ENCODE peak calls at places on chromosomes 12 and 14, in seven cellular contexts. V, C, H, M, D, B and O are unnamed samples. For H3K27me3, the result is how much of the 10 kb centered on the place peaks cover.

GRCh38 chr14:101520621-101521305 is 40.5 kb upstream of the DIO3 start:
- DNase-seq in B (no peak), H (no peak), M (no peak), V (no peak), C (no peak), D (peak), O (no peak)

GRCh38 chr12:50589650-50590435 is 85.1 kb downstream of the DIP2B start:
- DNase-seq in V (no peak), B (peak), C (no peak), D (no peak), M (no peak), H (peak), O (no peak)

GRCh38 chr14:95889236-95889979 is 12.8 kb downstream of the TUNAR start:
- DNase-seq in B (no peak), C (peak), H (no peak), V (no peak), D (no peak), M (no peak), O (no peak)

GRCh38 chr14:57486767-57487379 is 6.8 kb downstream of the CCDC198 start:
- DNase-seq in D (no peak), B (peak), M (no peak), V (peak), C (no peak), H (peak), O (no peak)

GRCh38 chr12:120971299-120972180 is 6.8 kb upstream of the HNF1A start:
- DNase-seq in M (peak), B (peak), H (peak), C (peak), D (no peak), V (peak), O (no peak)

GRCh38 chr12:112121780-112122565 is 3.4 kb upstream of the TRAFD1 start:
- DNase-seq in D (peak), V (no peak), C (peak), M (no peak), B (peak), H (peak), O (no peak)

GRCh38 chr12:115213538-115213961 is 529.6 kb upstream of the TBX3 start:
- DNase-seq in D (no peak), C (peak), M (no peak), H (no peak), B (no peak), V (peak), O (no peak)

GRCh38 chr14:91149462-91149861 is 35.6 kb downstream of the DGLUCY start:
- DNase-seq in H (peak), D (peak), V (no peak), B (peak), M (no peak), C (no peak), O (peak)

GRCh38 chr14:35285991-35286564 is 6.1 kb upstream of the PSMA6 start:
- DNase-seq in M (no peak), D (no peak), H (no peak), B (no peak), V (no peak), C (no peak), O (no peak)

GRCh38 chr14:42424501-42424900 is 817.8 kb downstream of the LRFN5 start:
- DNase-seq in H (peak), D (no peak), B (no peak), C (no peak), M (no peak), V (no peak), O (no peak)

GRCh38 chr12:113094738-113095137 is 38.2 kb downstream of the DTX1 start:
- DNase-seq in D (no peak), V (no peak), B (no peak), M (no peak), C (no peak), H (no peak), O (no peak)

DNA sequence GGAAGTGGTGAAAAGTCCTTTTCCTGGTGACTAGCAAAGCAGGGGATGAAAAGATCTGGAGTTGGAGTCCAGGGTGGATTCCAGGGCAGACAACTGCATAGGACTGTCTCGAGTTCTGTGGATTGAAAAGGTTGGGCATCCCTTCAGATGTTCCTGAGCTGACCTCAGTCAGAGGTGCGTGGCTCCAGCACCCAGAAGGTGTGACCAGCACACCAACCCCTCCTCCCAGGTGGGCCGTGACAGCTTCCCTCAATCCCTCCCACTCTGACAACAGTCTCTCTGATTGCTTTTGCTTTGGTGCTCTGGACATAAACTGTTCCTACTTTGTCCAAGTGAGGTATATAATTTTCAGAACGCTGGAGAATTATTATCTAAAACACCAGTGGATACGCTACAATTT is 88.1 kb downstream of the DAD1 start:
- DNase-seq in V (no peak), M (no peak), H (no peak), D (no peak), B (no peak), C (no peak), O (no peak)
- H3K27me3 ChIP-seq in V (under half), M (under half), H (under half), D (under half), B (under half), C (under half), O (under half)

GRCh38 chr14:31461545-31461944 is 4.2 kb upstream of the DTD2 start:
- DNase-seq in C (no peak), D (no peak), V (no peak), B (no peak), H (no peak), M (no peak), O (no peak)

GRCh38 chr14:31457665-31458659 is 656 bp upstream of the DTD2 start:
- DNase-seq in M (no peak), C (no peak), D (no peak), V (peak), H (no peak), B (peak), O (no peak)

GRCh38 chr14:31456841-31457664 is at the start of gene DTD2:
- DNase-seq in H (peak), C (peak), B (peak), M (peak), V (peak), D (peak), O (peak)
- TF ChIP-seq CTCF in H (no peak), C (no peak), B (no peak), M (no peak), V (no peak), D (no peak), O (no peak)

DNA sequence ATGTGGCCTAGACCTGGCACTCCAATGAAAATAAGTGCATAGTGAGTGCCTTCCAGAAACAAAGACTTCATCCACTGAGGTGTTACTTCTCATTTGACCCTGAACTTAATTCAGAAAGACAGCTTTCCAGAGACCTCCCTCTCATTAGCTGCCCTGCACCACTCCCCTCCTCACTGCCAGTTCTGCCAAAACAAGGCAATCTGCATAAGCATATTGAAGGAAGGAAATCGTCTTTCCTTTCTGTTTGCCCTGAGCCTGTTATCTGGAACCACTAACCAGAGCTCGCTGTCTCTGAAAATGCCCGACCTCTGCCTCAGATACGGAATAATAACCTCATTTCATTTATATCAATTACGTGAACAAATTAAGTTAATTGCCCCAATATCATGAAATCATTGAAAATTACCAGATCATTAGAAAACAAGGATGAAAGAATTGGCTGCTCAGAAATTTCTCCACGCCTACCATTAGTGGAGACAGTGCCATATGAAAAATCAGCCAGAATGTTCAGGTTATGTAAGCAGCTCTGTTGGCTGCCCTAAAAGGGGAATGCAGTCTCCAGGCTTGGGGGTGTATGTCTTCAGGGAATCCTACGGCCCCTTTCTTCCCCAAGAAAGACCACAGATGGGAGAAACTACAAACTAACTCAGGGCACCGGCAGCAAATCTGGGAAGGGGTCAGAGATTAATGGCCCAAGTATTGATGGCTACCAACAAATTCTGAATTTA is 149.9 kb upstream of the FKBP4 start:
- DNase-seq in H (no peak), D (no peak), V (no peak), B (no peak), C (peak), M (no peak), O (no peak)
- H3K27me3 ChIP-seq in H (under half), D (under half), V (under half), B (under half), C (under half), M (under half), O (under half)

GRCh38 chr12:6694701-6695100 is 5.5 kb upstream of the ZNF384 start:
- DNase-seq in C (no peak), D (no peak), B (no peak), M (no peak), H (no peak), V (no peak), O (no peak)

GRCh38 chr12:6697584-6698351 is 2.8 kb downstream of the PIANP start:
- DNase-seq in D (no peak), V (peak), H (peak), B (peak), C (peak), M (no peak), O (no peak)

GRCh38 chr12:6696690-6697583 is 3.7 kb downstream of the PIANP start:
- DNase-seq in M (no peak), H (no peak), B (no peak), V (no peak), D (no peak), C (no peak), O (no peak)

GRCh38 chr12:6693832-6694355 is 4.7 kb upstream of the ZNF384 start:
- DNase-seq in H (no peak), D (no peak), B (no peak), C (no peak), M (no peak), V (no peak), O (no peak)

DNA sequence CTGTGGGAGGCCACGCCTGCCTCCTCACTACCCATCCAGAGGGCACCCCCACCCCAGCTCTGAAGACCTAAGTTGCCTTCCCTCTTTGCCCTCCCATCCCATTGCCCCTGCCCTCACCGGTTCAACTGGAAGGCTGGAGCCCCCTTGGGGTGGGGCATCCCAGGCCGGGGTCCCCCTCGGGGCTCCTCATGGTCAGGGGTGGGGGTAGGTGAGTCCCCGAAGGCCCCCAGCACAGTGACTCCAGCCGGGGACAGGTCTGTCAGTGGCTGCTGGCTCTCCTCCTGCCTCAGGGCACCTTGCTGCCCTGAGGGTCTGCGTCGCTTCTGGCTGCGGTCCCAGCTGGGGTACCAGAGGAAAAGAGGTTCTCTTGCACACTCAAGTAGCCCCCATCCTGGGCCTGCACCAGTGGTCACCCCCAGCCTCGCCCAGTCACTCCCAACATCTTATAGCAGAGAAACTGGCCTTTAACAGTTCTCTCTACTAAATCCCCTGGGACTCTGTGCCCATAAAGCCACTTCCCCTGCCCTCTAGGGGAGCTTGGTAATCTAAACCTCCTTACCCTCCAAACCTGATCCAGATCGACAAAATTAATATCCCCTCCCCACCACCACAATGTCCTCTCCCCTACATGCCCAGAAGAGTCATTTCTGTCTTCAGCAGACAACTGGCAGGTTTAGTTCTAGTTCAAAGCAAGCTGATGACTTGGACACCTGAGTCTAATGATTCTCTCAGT is 5.1 kb downstream of the PIANP start:
- DNase-seq in H (no peak), V (no peak), C (no peak), D (no peak), M (no peak), B (no peak), O (no peak)
- TF ChIP-seq CTCF in H (no peak), V (no peak), C (no peak), D (no peak), M (no peak), B (no peak), O (no peak)

GRCh38 chr12:132385923-132386751 is 56.7 kb upstream of the GALNT9 start:
- DNase-seq in B (no peak), D (no peak), M (no peak), H (no peak), C (peak), V (no peak), O (no peak)
- H3K27me3 ChIP-seq in B (under half), D (under half), M (under half), H (under half), C (under half), V (half or more), O (half or more)

DNA sequence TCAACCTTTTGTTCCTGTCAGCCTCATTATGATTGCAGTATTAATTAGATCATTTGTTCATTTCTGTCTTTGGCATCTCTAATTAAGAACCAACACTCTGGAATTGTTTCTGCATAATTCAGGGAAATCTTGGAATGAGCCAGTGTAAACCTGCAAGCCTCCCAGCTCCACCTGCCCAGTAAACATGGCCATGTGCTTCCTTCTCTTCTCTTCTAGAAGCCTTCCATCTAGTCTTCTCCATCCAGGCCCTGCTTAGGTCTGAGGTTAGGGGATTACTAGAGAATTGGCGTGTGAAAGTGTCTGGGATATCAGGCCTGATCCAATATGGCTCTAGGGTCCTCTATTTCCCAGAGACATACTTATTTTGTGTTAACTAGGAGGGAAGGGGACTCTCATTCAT is 528.0 kb downstream of the AACS start:
- DNase-seq in H (no peak), B (no peak), V (no peak), M (no peak), C (no peak), D (no peak), O (no peak)
- TF ChIP-seq CTCF in H (no peak), B (no peak), V (no peak), M (no peak), C (no peak), D (no peak), O (no peak)

GRCh38 chr12:48978741-48979601 is 849 bp downstream of the WNT1 start:
- DNase-seq in C (peak), V (peak), B (no peak), D (no peak), M (no peak), H (no peak), O (no peak)
- H3K27me3 ChIP-seq in C (half or more), V (half or more), B (half or more), D (under half), M (half or more), H (half or more), O (half or more)

GRCh38 chr12:128644664-128645296 is 179.0 kb downstream of the SLC15A4 start:
- DNase-seq in H (no peak), C (peak), D (peak), M (no peak), B (no peak), V (peak), O (no peak)
- TF ChIP-seq CTCF in H (no peak), C (peak), D (peak), M (peak), B (peak), V (peak), O (peak)

GRCh38 chr12:130169256-130169655 is 7.0 kb downstream of the FZD10 start:
- DNase-seq in M (no peak), V (no peak), D (no peak), H (no peak), C (peak), B (no peak), O (no peak)
- H3K27me3 ChIP-seq in M (under half), V (half or more), D (under half), H (under half), C (half or more), B (under half), O (under half)